ENCODE peak calls at places on chromosomes 5 and 9, in nine cellular contexts. A is progenitor cell of endocrine pancreas; C is HuH-7.5; S is activated gamma-delta T cell treated with Interleukin-2 at 50 U/mL for 16 hours; X is GM12864; V is GDM1; Y is effector memory CD4-positive, alpha-beta T cell; P is stimulated activated CD8-positive, alpha-beta memory T cell treated with anti-CD3 and anti-CD28 coated beads, Interleukin-15, amount 100 ng/mL, for 1 hour; M is HEK293T. E is an unnamed sample.

GRCh38 chr5:53416144-53416730 is 64.2 kb upstream of the FST start:
- DNase-seq in S (no peak), A (no peak), V (no peak), C (no peak), X (no peak), M (no peak), Y (no peak), P (no peak), E (no peak)

GRCh38 chr9:10562581-10563343 is 50.0 kb downstream of the PTPRD start:
- DNase-seq in A (no peak), M (no peak), P (no peak), C (no peak), Y (no peak), S (no peak), V (no peak), X (no peak), E (no peak)

GRCh38 chr9:124248066-124248465 is 9.7 kb upstream of the NEK6 start:
- DNase-seq in A (no peak), Y (no peak), V (no peak), X (no peak), P (no peak), M (no peak), C (no peak), S (no peak), E (no peak)

GRCh38 chr5:109643951-109644350 is 45.8 kb upstream of the MAN2A1 start:
- DNase-seq in C (no peak), M (no peak), A (no peak), Y (no peak), S (no peak), X (no peak), V (no peak), P (no peak), E (no peak)

GRCh38 chr5:140806834-140807775 is at the start of gene PCDHA4:
- DNase-seq in Y (no peak), S (no peak), C (peak; percentile 55), A (peak; percentile 77), P (no peak), X (no peak), V (no peak), M (no peak), E (no peak)

GRCh38 chr9:91345978-91346377 is 15.7 kb downstream of the AUH start:
- DNase-seq in P (no peak), X (no peak), C (no peak), Y (no peak), A (no peak), S (no peak), M (no peak), V (no peak), E (no peak)

GRCh38 chr9:6268830-6269397 is 53.3 kb downstream of the IL33 start:
- DNase-seq in C (no peak), P (no peak), Y (no peak), X (no peak), V (no peak), M (no peak), S (no peak), A (no peak), E (no peak)

GRCh38 chr5:149313151-149313841 is 32.0 kb upstream of the GRPEL2 start:
- DNase-seq in S (no peak), A (no peak), M (no peak), X (no peak), Y (no peak), P (no peak), V (no peak), C (no peak), E (no peak)

GRCh38 chr5:82297711-82298110 is 19.6 kb upstream of the RPS23 start:
- DNase-seq in S (no peak), A (no peak), Y (no peak), M (no peak), V (no peak), C (no peak), X (no peak), P (no peak), E (no peak)

GRCh38 chr5:84688566-84688965 is 303.9 kb upstream of the EDIL3 start:
- DNase-seq in Y (no peak), C (no peak), P (no peak), X (no peak), S (no peak), M (no peak), V (no peak), A (no peak), E (no peak)

E was measured in activated T-helper 9 cell treated with anti-CD3 and anti-CD28 coated beads, Interleukin-2, amount 50 U/mL, for 16 hours.